ENCODE peak calls at places on chromosomes 3 and 15, in nine cellular contexts. One of them, this sample, is unnamed.

GRCh38 chr3:173770011-173770410 is 372.5 kb downstream of the NLGN1 start:
- DNase-seq in fibroblast of villous mesenchyme: no peak
- DNase-seq in adrenal gland: no peak
- DNase-seq in GM06990: no peak
- DNase-seq in psoas muscle: no peak
- DNase-seq in AG09309: peak; percentile 14
- DNase-seq in IMR-90: peak; percentile 37
- DNase-seq in cardiac fibroblast: peak; percentile 6
- DNase-seq in cardiac muscle cell: no peak
- DNase-seq in this sample: no peak

GRCh38 chr15:60006203-60006782 is 2.2 kb downstream of the FOXB1 start:
- DNase-seq in IMR-90: peak; percentile 2
- DNase-seq in AG09309: no peak
- DNase-seq in fibroblast of villous mesenchyme: peak; percentile 72
- DNase-seq in GM06990: no peak
- DNase-seq in cardiac muscle cell: peak; percentile 30
- DNase-seq in psoas muscle: no peak
- DNase-seq in cardiac fibroblast: peak; percentile 34
- DNase-seq in adrenal gland: no peak
- DNase-seq in this sample: peak; percentile 81

GRCh38 chr3:35275768-35276167 is 363.6 kb upstream of the ARPP21 start:
- DNase-seq in adrenal gland: no peak
- DNase-seq in IMR-90: no peak
- DNase-seq in cardiac muscle cell: no peak
- DNase-seq in AG09309: no peak
- DNase-seq in GM06990: no peak
- DNase-seq in psoas muscle: no peak
- DNase-seq in fibroblast of villous mesenchyme: no peak
- DNase-seq in cardiac fibroblast: no peak
- DNase-seq in this sample: no peak

GRCh38 chr15:25236143-25236860 is 202.5 kb downstream of the UBE3A start:
- DNase-seq in GM06990: no peak
- DNase-seq in cardiac muscle cell: no peak
- DNase-seq in cardiac fibroblast: no peak
- DNase-seq in psoas muscle: peak; percentile 15
- DNase-seq in adrenal gland: no peak
- DNase-seq in AG09309: no peak
- DNase-seq in IMR-90: no peak
- DNase-seq in fibroblast of villous mesenchyme: no peak
- DNase-seq in this sample: no peak

GRCh38 chr3:36893137-36893557 is 51.7 kb downstream of the TRANK1 start:
- DNase-seq in cardiac muscle cell: peak; percentile 90
- DNase-seq in IMR-90: peak; percentile 76
- DNase-seq in AG09309: peak; percentile 47
- DNase-seq in psoas muscle: no peak
- DNase-seq in adrenal gland: no peak
- DNase-seq in fibroblast of villous mesenchyme: peak; percentile 73
- DNase-seq in cardiac fibroblast: peak; percentile 88
- DNase-seq in GM06990: no peak
- DNase-seq in this sample: no peak

GRCh38 chr3:5806192-5806591 is 618.7 kb downstream of the EDEM1 start:
- DNase-seq in cardiac muscle cell: no peak
- DNase-seq in psoas muscle: no peak
- DNase-seq in IMR-90: no peak
- DNase-seq in AG09309: no peak
- DNase-seq in adrenal gland: no peak
- DNase-seq in fibroblast of villous mesenchyme: no peak
- DNase-seq in GM06990: no peak
- DNase-seq in cardiac fibroblast: no peak
- DNase-seq in this sample: no peak

GRCh38 chr15:59867436-59867835 is 136.7 kb upstream of the FOXB1 start:
- DNase-seq in GM06990: no peak
- DNase-seq in adrenal gland: no peak
- DNase-seq in fibroblast of villous mesenchyme: no peak
- DNase-seq in cardiac fibroblast: no peak
- DNase-seq in IMR-90: no peak
- DNase-seq in AG09309: no peak
- DNase-seq in cardiac muscle cell: no peak
- DNase-seq in psoas muscle: no peak
- DNase-seq in this sample: no peak

GRCh38 chr15:91508633-91509032 is 344.9 kb upstream of the SLCO3A1 start:
- DNase-seq in AG09309: no peak
- DNase-seq in cardiac muscle cell: peak; percentile 20
- DNase-seq in psoas muscle: no peak
- DNase-seq in fibroblast of villous mesenchyme: peak; percentile 6
- DNase-seq in adrenal gland: no peak
- DNase-seq in cardiac fibroblast: no peak
- DNase-seq in IMR-90: peak; percentile 76
- DNase-seq in GM06990: no peak
- DNase-seq in this sample: no peak

GRCh38 chr3:133408366-133408765 is 8.5 kb downstream of the BFSP2 start:
- DNase-seq in psoas muscle: no peak
- DNase-seq in AG09309: no peak
- DNase-seq in fibroblast of villous mesenchyme: no peak
- DNase-seq in adrenal gland: no peak
- DNase-seq in IMR-90: peak; percentile 58
- DNase-seq in GM06990: no peak
- DNase-seq in cardiac fibroblast: no peak
- DNase-seq in cardiac muscle cell: no peak
- DNase-seq in this sample: no peak

GRCh38 chr3:138378331-138378730 is 30.0 kb downstream of the MRAS start:
- DNase-seq in GM06990: no peak
- DNase-seq in cardiac muscle cell: no peak
- DNase-seq in AG09309: no peak
- DNase-seq in cardiac fibroblast: no peak
- DNase-seq in fibroblast of villous mesenchyme: no peak
- DNase-seq in IMR-90: no peak
- DNase-seq in psoas muscle: no peak
- DNase-seq in adrenal gland: no peak
- DNase-seq in this sample: no peak

GRCh38 chr3:46851364-46852328 is 11.6 kb downstream of the MYL3 start:
- DNase-seq in cardiac fibroblast: no peak
- DNase-seq in fibroblast of villous mesenchyme: no peak
- DNase-seq in psoas muscle: peak; percentile 51
- DNase-seq in AG09309: no peak
- DNase-seq in cardiac muscle cell: no peak
- DNase-seq in GM06990: no peak
- DNase-seq in IMR-90: no peak
- DNase-seq in adrenal gland: peak; percentile 9
- DNase-seq in this sample: no peak

DNA sequence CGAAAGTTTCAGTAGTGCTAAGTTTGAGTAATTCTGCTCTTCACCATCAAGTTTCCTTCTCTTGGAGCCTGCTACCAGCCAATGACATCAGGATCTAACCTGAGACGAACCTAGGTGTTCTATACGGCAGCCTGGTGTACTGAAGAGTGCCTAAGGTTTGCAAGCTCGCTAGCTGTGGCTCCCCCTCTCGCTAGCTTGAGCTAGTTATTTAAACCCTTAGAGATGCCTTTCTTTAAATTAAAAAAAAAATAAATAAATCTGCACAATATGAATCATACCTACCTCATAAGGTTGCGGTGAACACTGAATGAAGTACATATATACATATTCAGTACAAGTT is 1.4 kb upstream of the COL8A1 start:
- DNase-seq in IMR-90: no peak
- DNase-seq in cardiac muscle cell: peak; percentile 63
- DNase-seq in fibroblast of villous mesenchyme: peak; percentile 51
- DNase-seq in AG09309: no peak
- DNase-seq in adrenal gland: no peak
- DNase-seq in cardiac fibroblast: peak; percentile 44
- DNase-seq in psoas muscle: no peak
- DNase-seq in GM06990: no peak
- DNase-seq in this sample: no peak
- H3K4me3 ChIP-seq in IMR-90: peak overlapping the region; percentile 62
- H3K4me3 ChIP-seq in cardiac muscle cell: peak overlapping the region; percentile 23
- H3K4me3 ChIP-seq in fibroblast of villous mesenchyme: peak overlapping the region; percentile 82
- H3K4me3 ChIP-seq in AG09309: peak overlapping the region; percentile 63
- H3K4me3 ChIP-seq in adrenal gland: peak overlapping the region; percentile 57
- H3K4me3 ChIP-seq in cardiac fibroblast: peak overlapping the region; percentile 68
- H3K4me3 ChIP-seq in psoas muscle: peak overlapping the region; percentile 58
- H3K4me3 ChIP-seq in GM06990: no peak overlapping the region
- H3K4me3 ChIP-seq in this sample: no peak overlapping the region

DNA sequence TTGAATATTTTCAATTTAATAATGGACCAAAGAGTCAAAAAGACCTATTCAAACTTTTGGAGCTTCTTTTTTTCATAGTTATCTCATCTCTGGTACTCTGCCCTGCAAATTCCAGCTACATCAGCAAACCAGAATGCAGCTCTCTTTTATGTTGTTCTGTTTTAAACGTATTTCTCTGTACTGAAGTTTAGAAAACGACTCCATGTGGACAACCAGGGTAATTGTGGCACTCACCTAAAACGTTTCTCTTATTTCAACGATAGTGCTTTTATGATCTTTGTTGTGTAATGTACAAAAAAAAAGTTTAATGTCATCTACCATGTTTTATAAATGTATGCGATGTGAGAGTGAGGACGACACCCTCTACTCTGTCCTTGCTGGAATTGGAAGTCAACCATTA is 1472.3 kb upstream of the GBE1 start:
- DNase-seq in adrenal gland: no peak
- DNase-seq in cardiac muscle cell: no peak
- DNase-seq in cardiac fibroblast: no peak
- DNase-seq in IMR-90: no peak
- DNase-seq in fibroblast of villous mesenchyme: no peak
- DNase-seq in psoas muscle: no peak
- DNase-seq in GM06990: no peak
- DNase-seq in AG09309: no peak
- DNase-seq in this sample: no peak
- TF ChIP-seq CTCF in adrenal gland: no peak
- TF ChIP-seq CTCF in cardiac muscle cell: no peak
- TF ChIP-seq CTCF in cardiac fibroblast: no peak
- TF ChIP-seq CTCF in IMR-90: no peak
- TF ChIP-seq CTCF in fibroblast of villous mesenchyme: no peak
- TF ChIP-seq CTCF in psoas muscle: no peak
- TF ChIP-seq CTCF in GM06990: no peak
- TF ChIP-seq CTCF in AG09309: no peak
- TF ChIP-seq CTCF in this sample: peak; percentile 25

GRCh38 chr3:117234321-117234720 is 524.7 kb downstream of the TUSC7 start:
- DNase-seq in cardiac muscle cell: no peak
- DNase-seq in fibroblast of villous mesenchyme: no peak
- DNase-seq in cardiac fibroblast: no peak
- DNase-seq in psoas muscle: no peak
- DNase-seq in IMR-90: no peak
- DNase-seq in adrenal gland: no peak
- DNase-seq in GM06990: no peak
- DNase-seq in AG09309: no peak
- DNase-seq in this sample: no peak
- H3K4me3 ChIP-seq in cardiac muscle cell: no peak overlapping the region
- H3K4me3 ChIP-seq in fibroblast of villous mesenchyme: no peak overlapping the region
- H3K4me3 ChIP-seq in cardiac fibroblast: no peak overlapping the region
- H3K4me3 ChIP-seq in psoas muscle: no peak overlapping the region
- H3K4me3 ChIP-seq in IMR-90: no peak overlapping the region
- H3K4me3 ChIP-seq in adrenal gland: no peak overlapping the region
- H3K4me3 ChIP-seq in GM06990: no peak overlapping the region
- H3K4me3 ChIP-seq in AG09309: no peak overlapping the region
- H3K4me3 ChIP-seq in this sample: no peak overlapping the region

DNA sequence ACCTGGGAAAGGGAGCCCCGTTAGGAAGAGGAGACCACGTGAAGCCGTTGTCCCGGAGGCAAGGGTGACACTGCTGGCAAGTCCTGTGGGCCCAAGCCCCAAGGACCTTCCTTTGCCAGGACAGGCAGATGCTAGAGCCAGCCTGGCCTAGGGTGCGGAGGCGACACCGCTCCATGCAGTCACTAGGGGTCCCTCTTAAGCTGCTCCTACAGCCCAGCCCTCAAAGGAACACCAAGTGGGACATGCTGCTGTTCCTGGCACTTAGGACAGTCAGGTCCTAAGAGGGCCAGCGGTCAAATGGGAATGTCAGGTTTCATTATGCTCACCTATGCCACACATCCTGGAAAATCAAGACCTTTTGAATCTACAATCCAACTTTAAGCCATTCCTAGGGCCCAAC is 59.7 kb downstream of the RPN1 start:
- DNase-seq in GM06990: no peak
- DNase-seq in adrenal gland: no peak
- DNase-seq in psoas muscle: no peak
- DNase-seq in cardiac fibroblast: no peak
- DNase-seq in AG09309: no peak
- DNase-seq in cardiac muscle cell: no peak
- DNase-seq in IMR-90: no peak
- DNase-seq in fibroblast of villous mesenchyme: peak; percentile 10
- DNase-seq in this sample: no peak
- TF ChIP-seq CTCF in GM06990: peak; percentile 16
- TF ChIP-seq CTCF in adrenal gland: no peak
- TF ChIP-seq CTCF in psoas muscle: no peak
- TF ChIP-seq CTCF in cardiac fibroblast: peak; percentile 9
- TF ChIP-seq CTCF in AG09309: peak; percentile 1
- TF ChIP-seq CTCF in cardiac muscle cell: peak; percentile 15
- TF ChIP-seq CTCF in IMR-90: peak; percentile 2
- TF ChIP-seq CTCF in fibroblast of villous mesenchyme: peak; percentile 39
- TF ChIP-seq CTCF in this sample: no peak

This sample was measured in LNCaP clone FGC.